ENCODE peak calls at places on chromosomes 13 and 19, in nine cellular contexts. M, V, C, T, O, U, X, D and H are unnamed samples.

GRCh38 chr13:21767032-21767431 is 96.2 kb downstream of the FGF9 start:
- DNase-seq in M (no peak), V (no peak), C (no peak), T (no peak), O (no peak), U (no peak), X (no peak), D (no peak), H (no peak)

GRCh38 chr13:94188173-94188869 is 291.2 kb downstream of the DCT start:
- DNase-seq in M (no peak), V (no peak), C (no peak), T (no peak), O (no peak), U (no peak), X (no peak), D (no peak), H (no peak)

GRCh38 chr13:22960827-22961226 is 220.0 kb upstream of the SGCG start:
- DNase-seq in M (no peak), V (no peak), C (no peak), T (no peak), O (no peak), U (no peak), X (no peak), D (no peak), H (peak)

GRCh38 chr19:46901701-46902401 is 41.1 kb downstream of the ARHGAP35 start:
- DNase-seq in M (no peak), V (no peak), C (no peak), T (no peak), O (no peak), U (no peak), X (no peak), D (no peak), H (no peak)

GRCh38 chr13:100860866-100861265 is 186.3 kb upstream of the TMTC4 start:
- DNase-seq in M (no peak), V (no peak), C (no peak), T (no peak), O (no peak), U (no peak), X (no peak), D (no peak), H (no peak)

GRCh38 chr19:4089400-4089908 is 22.8 kb upstream of the ZBTB7A start:
- DNase-seq in M (no peak), V (no peak), C (no peak), T (no peak), O (no peak), U (no peak), X (no peak), D (no peak), H (no peak)

GRCh38 chr19:13781547-13781946 is 7.3 kb downstream of the C19orf53 start:
- DNase-seq in M (no peak), V (no peak), C (peak), T (no peak), O (peak), U (peak), X (peak), D (peak), H (peak)

GRCh38 chr19:2554856-2555255 is 78.9 kb downstream of the GADD45B start:
- DNase-seq in M (no peak), V (no peak), C (no peak), T (no peak), O (no peak), U (no peak), X (no peak), D (no peak), H (no peak)

GRCh38 chr13:85312071-85312470 is 487.1 kb downstream of the SLITRK6 start:
- DNase-seq in M (no peak), V (no peak), C (no peak), T (no peak), O (no peak), U (no peak), X (no peak), D (no peak), H (no peak)

GRCh38 chr19:13764821-13765394 is 586 bp downstream of the MRI1 start:
- DNase-seq in M (no peak), V (no peak), C (no peak), T (no peak), O (peak), U (peak), X (no peak), D (no peak), H (no peak)

GRCh38 chr19:12952488-12953455 is 4.3 kb downstream of the GADD45GIP1 start:
- DNase-seq in M (no peak), V (no peak), C (peak), T (no peak), O (no peak), U (no peak), X (peak), D (no peak), H (no peak)

GRCh38 chr19:55488986-55489710 is 912 bp downstream of the SSC5D start:
- DNase-seq in M (no peak), V (no peak), C (no peak), T (no peak), O (no peak), U (no peak), X (no peak), D (no peak), H (no peak)

GRCh38 chr19:1252818-1253513 is 4.6 kb downstream of the MIDN start:
- DNase-seq in M (no peak), V (no peak), C (peak), T (no peak), O (peak), U (no peak), X (peak), D (no peak), H (peak)